ENCODE peak calls at places on chromosomes 13 and 19, in five cellular contexts. D is HepG2, F is SK-N-SH, Z is K562, G is GM12878. N is an unnamed sample.

GRCh38 chr19:46225558-46226004 is 4.0 kb upstream of the IGFL1 start:
- DNase-seq in F (no peak), G (no peak), D (no peak), Z (no peak), N (peak; percentile 2)

GRCh38 chr19:34173145-34173956 is 1.0 kb downstream of the LSM14A start:
- DNase-seq in Z (peak; percentile 46), G (no peak), D (peak; percentile 82), F (peak; percentile 36), N (peak; percentile 27)

GRCh38 chr13:110116072-110116487 is 190.9 kb downstream of the COL4A1 start:
- DNase-seq in G (no peak), Z (peak; percentile 67), D (peak; percentile 4), F (peak; percentile 65), N (peak; percentile 60)

GRCh38 chr19:46378268-46378667 is 31.4 kb downstream of the PPP5C start:
- DNase-seq in Z (no peak), G (no peak), D (no peak), F (no peak), N (peak; percentile 81)

GRCh38 chr19:612941-613340 is 20.4 kb downstream of the POLRMT start:
- DNase-seq in Z (no peak), D (no peak), G (no peak), F (no peak), N (no peak)

GRCh38 chr19:8904597-8904996 is 72.4 kb downstream of the MBD3L1 start:
- DNase-seq in D (no peak), G (no peak), F (no peak), Z (no peak), N (no peak)

GRCh38 chr13:32025730-32026129 is 5.8 kb upstream of the FRY start:
- DNase-seq in G (no peak), D (no peak), F (no peak), Z (no peak), N (no peak)

GRCh38 chr19:40612831-40613668 is 11.9 kb downstream of the LTBP4 start:
- DNase-seq in Z (peak; percentile 84), F (peak; percentile 71), G (no peak), D (no peak), N (no peak)

GRCh38 chr19:28737021-28737525 is 475.9 kb downstream of the UQCRFS1 start:
- DNase-seq in D (peak; percentile 15), Z (peak; percentile 28), F (no peak), G (peak; percentile 3), N (peak; percentile 44)

GRCh38 chr19:13176345-13176744 is 26.1 kb downstream of the IER2 start:
- DNase-seq in Z (no peak), G (no peak), D (no peak), F (no peak), N (no peak)

GRCh38 chr13:50572129-50572528 is 271.4 kb downstream of the DLEU7 start:
- DNase-seq in Z (no peak), G (no peak), F (no peak), D (no peak), N (no peak)

GRCh38 chr19:46297700-46298476 is 1.0 kb downstream of the HIF3A start:
- DNase-seq in G (no peak), Z (peak; percentile 20), D (no peak), F (peak; percentile 55), N (no peak)

GRCh38 chr19:41897820-41898219 is 14.8 kb downstream of the ARHGEF1 start:
- DNase-seq in D (no peak), Z (no peak), G (no peak), F (no peak), N (no peak)
- TF ChIP-seq RAD21 in D (no peak), Z (no peak), G (no peak), F (no peak), N (no peak)

GRCh38 chr13:106291006-106291405 is 244.5 kb downstream of the EFNB2 start:
- DNase-seq in G (no peak), D (no peak), F (no peak), Z (no peak), N (peak; percentile 76)
- TF ChIP-seq MXI1 in G (no peak), D (no peak), F (no peak), Z (no peak), N (no peak)

DNA sequence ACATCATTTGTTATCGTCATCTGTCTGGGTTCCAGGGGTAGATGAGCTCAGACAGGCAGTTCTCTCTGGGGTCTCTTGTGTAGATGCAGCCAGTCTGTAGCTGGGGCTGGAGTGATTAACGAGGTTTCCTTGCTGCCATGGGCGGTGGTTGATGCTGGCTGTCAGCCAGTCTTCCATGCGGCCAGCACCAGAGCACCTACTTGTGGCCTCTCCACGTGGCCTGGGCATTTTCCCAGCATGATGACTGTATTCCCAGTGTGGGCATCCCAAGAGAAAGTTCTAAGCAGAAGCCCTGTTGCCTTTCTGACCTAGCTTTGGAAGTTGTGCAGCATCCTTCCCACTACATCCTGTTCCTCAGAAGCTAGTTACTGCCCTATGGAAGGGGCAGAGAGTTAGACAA is 10.8 kb downstream of the ERCC5 start:
- DNase-seq in Z (no peak), G (no peak), F (no peak), D (no peak), N (no peak)
- TF ChIP-seq RAD21 in Z (no peak), G (no peak), F (no peak), D (no peak), N (no peak)

GRCh38 chr19:1768248-1768647 is 14.9 kb downstream of the ONECUT3 start:
- DNase-seq in F (peak; percentile 58), Z (peak; percentile 69), G (no peak), D (peak; percentile 16), N (no peak)
- TF ChIP-seq MXI1 in F (no peak), Z (no peak), G (no peak), D (no peak), N (no peak)

DNA sequence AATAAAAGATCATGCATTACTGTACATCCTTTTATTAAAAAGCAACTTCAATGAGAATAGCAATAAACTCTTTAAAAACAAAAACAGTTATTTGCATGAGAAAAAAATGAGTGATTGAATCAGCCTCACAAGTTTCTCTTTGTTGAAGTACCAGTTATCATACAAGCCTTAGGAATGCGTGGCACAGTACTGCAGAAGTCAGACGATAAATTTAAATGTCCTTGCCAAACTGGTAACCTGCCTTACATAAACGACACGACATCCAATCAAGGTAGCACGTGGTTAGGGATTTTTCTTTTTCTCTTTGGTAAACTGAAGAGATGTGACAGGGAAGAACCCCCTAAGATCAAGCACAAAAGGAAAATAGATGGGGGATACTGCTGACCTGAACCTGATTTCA is 251.0 kb downstream of the KLF12 start:
- DNase-seq in D (no peak), G (no peak), Z (no peak), F (no peak), N (no peak)
- TF ChIP-seq RAD21 in D (no peak), G (no peak), Z (no peak), F (no peak), N (no peak)

GRCh38 chr13:43786766-43787517 is at the start of gene ENOX1:
- DNase-seq in F (peak; percentile 92), D (no peak), Z (no peak), G (no peak), N (peak; percentile 74)

GRCh38 chr13:43786472-43786765 is 353 bp downstream of the ENOX1 start:
- DNase-seq in F (no peak), D (no peak), Z (no peak), G (no peak), N (no peak)

GRCh38 chr13:43787518-43787891 is 733 bp upstream of the ENOX1 start:
- DNase-seq in Z (no peak), F (no peak), D (no peak), G (no peak), N (no peak)

GRCh38 chr13:43785681-43786471 is 896 bp downstream of the ENOX1 start:
- DNase-seq in D (no peak), G (no peak), F (peak; percentile 89), Z (no peak), N (peak; percentile 63)

DNA sequence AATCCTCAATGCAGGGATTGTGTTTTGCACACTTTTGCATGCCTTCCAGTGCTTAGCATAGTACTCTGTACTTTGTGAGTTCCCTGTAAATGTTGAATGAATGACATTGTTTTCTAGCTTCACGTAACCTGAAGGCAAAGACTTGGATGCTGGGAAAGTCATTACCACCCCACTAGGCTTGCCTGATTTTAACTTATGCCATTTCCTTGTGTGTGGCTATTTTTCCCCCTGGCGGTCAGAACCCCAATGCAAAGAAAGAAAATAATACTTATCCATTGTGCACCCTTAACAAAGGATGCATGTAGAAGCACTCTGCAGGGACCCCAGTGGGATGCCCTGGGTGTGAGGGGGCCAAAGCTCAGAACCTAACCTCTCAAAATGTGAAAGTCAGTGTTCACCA is 1.2 kb upstream of the ENOX1 start:
- DNase-seq in F (peak; percentile 49), G (no peak), Z (peak; percentile 3), D (no peak), N (peak; percentile 52)
- TF ChIP-seq MXI1 in F (no peak), G (no peak), Z (no peak), D (no peak), N (no peak)

DNA sequence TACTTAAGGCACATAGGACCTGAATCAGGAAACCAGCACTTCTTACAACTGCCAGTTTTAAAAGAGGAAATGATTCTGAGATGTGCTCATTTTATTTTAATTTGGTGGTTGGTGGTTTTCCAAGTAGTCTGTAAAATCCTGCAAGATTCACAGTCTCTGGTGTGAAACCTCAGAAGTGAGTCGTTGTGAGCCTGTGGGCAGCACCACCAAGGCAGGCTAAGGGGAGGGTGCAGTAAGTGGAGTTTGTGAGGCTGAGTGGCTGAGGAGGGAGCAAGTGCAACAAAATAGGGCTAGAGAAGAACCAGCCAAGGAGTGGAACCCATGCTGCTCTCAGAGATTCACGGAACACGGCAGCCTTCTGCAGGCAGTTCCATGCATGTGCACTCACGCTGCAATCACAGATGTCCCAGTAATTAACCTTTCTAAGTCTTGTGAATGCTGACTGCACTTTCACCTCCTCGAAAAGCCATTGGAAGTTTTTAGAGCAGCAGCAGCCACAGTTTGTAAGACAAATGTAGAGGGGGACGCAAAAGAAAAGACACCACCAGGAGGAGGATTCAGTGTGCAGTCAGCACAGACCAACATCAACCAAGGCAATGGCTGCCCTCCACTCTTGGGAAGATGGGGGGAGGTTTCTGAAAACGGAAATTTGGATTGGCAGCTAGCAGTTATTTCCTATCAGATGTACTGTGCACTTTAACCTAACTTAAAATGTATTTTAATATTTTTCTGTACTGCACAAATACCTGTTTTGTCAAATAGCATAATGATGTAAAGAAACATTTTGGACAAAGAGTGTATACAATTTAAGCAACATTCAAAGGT is 44.9 kb downstream of the ESD start:
- DNase-seq in D (no peak), G (peak; percentile 45), Z (no peak), F (no peak), N (peak; percentile 45)
- TF ChIP-seq RAD21 in D (no peak), G (peak; percentile 21), Z (no peak), F (no peak), N (no peak)